ENCODE peak calls at places on chromosome 12, in ten cellular contexts. O is tibial artery, S is upper lobe of right lung, U is gastrocnemius medialis, F is lower lobe of right lung, C is fibroblast of lung, V is OCI-LY7, W is PC-3, J is hepatocyte, R is A549. I is an unnamed sample. For H3K4me1, the result is how much of the 10 kb centered on the place peaks cover.

GRCh38 chr12:95146767-95147166 is 70.5 kb downstream of the FGD6 start:
- DNase-seq in V (no peak), W (no peak), S (no peak), U (no peak), R (no peak), J (no peak), C (no peak), O (no peak), F (no peak), I (no peak)

GRCh38 chr12:124458220-124458991 is 109.0 kb downstream of the NCOR2 start:
- DNase-seq in U (no peak), R (no peak), C (no peak), O (no peak), S (no peak), F (no peak), W (no peak), J (no peak), V (no peak), I (peak)

GRCh38 chr12:124466200-124467128 is 100.9 kb downstream of the NCOR2 start:
- DNase-seq in R (no peak), F (peak), O (no peak), V (peak), S (no peak), W (no peak), J (no peak), C (no peak), U (no peak), I (peak)

GRCh38 chr12:47892819-47893218 is 12.0 kb downstream of the VDR start:
- DNase-seq in R (no peak), U (no peak), S (no peak), C (peak), O (no peak), J (no peak), W (no peak), V (no peak), F (no peak), I (no peak)

GRCh38 chr12:80778005-80778541 is 61.4 kb downstream of the MYF5 start:
- DNase-seq in F (no peak), W (peak), U (no peak), R (no peak), V (no peak), J (peak), O (peak), S (no peak), C (peak), I (peak)

GRCh38 chr12:106300761-106301160 is 1.8 kb upstream of the TCP11L2 start:
- DNase-seq in O (no peak), W (peak), J (peak), S (no peak), U (peak), V (no peak), F (no peak), C (no peak), R (no peak), I (no peak)

GRCh38 chr12:47391566-47391965 is 311.8 kb upstream of the AMIGO2 start:
- DNase-seq in J (no peak), W (no peak), S (no peak), U (no peak), F (no peak), R (no peak), V (no peak), C (no peak), O (no peak), I (peak)

GRCh38 chr12:131896080-131896810 is 1.8 kb downstream of the ULK1 start:
- DNase-seq in S (peak), F (peak), W (peak), U (peak), C (peak), V (peak), O (peak), J (peak), R (peak), I (peak)

GRCh38 chr12:26723379-26724308 is 109.3 kb downstream of the ITPR2 start:
- DNase-seq in R (no peak), W (peak), J (no peak), C (peak), O (peak), U (no peak), V (no peak), S (no peak), F (no peak), I (no peak)

GRCh38 chr12:27711957-27712356 is 1.3 kb downstream of the MRPS35 start:
- DNase-seq in C (no peak), U (no peak), J (no peak), W (no peak), F (no peak), S (no peak), V (no peak), R (no peak), O (no peak), I (no peak)

GRCh38 chr12:107448198-107448597 is 237.4 kb upstream of the PWP1 start:
- DNase-seq in O (no peak), F (no peak), J (no peak), R (no peak), V (peak), U (no peak), W (peak), S (no peak), C (no peak), I (peak)

GRCh38 chr12:72511906-72512305 is 239.7 kb downstream of the TRHDE start:
- DNase-seq in V (no peak), J (peak), F (no peak), O (no peak), W (peak), R (no peak), U (no peak), S (no peak), C (peak), I (no peak)

GRCh38 chr12:51345681-51346080 is 798 bp downstream of the CELA1 start:
- DNase-seq in C (no peak), S (no peak), F (no peak), W (peak), J (no peak), R (no peak), O (no peak), U (no peak), V (no peak), I (no peak)

GRCh38 chr12:53976172-53976822 is 1.5 kb upstream of the HOTAIR start:
- DNase-seq in J (no peak), V (no peak), S (no peak), F (no peak), R (no peak), C (no peak), W (no peak), U (no peak), O (no peak), I (no peak)

GRCh38 chr12:15405601-15406000 is 83.3 kb downstream of the PTPRO start:
- DNase-seq in J (no peak), O (no peak), V (no peak), U (no peak), F (no peak), R (no peak), W (no peak), C (no peak), S (no peak), I (no peak)

GRCh38 chr12:67893003-67893402 is 96.2 kb upstream of the IFNG-AS1 start:
- DNase-seq in U (peak), S (no peak), J (no peak), C (no peak), R (no peak), W (no peak), F (no peak), V (no peak), O (no peak), I (no peak)

GRCh38 chr12:132640936-132641335 is 22.4 kb downstream of the P2RX2 start:
- DNase-seq in R (no peak), O (no peak), J (no peak), F (no peak), S (no peak), W (no peak), U (no peak), V (no peak), C (no peak), I (no peak)

GRCh38 chr12:132569856-132570480 is 40.4 kb downstream of the LRCOL1 start:
- DNase-seq in U (no peak), R (no peak), S (no peak), F (no peak), W (no peak), C (no peak), V (no peak), J (no peak), O (no peak), I (no peak)

GRCh38 chr12:3078086-3078820 is 1.1 kb downstream of the TSPAN9 start:
- DNase-seq in R (peak), O (no peak), W (no peak), C (no peak), U (no peak), V (no peak), F (no peak), S (no peak), J (no peak), I (no peak)

GRCh38 chr12:19447386-19447785 is 8.1 kb downstream of the AEBP2 start:
- DNase-seq in R (no peak), C (no peak), J (no peak), W (no peak), O (no peak), S (no peak), U (no peak), V (no peak), F (no peak), I (no peak)

GRCh38 chr12:20120296-20120695 is 248.0 kb upstream of the PDE3A start:
- DNase-seq in W (peak), R (no peak), O (no peak), U (no peak), S (no peak), C (no peak), J (no peak), F (no peak), V (no peak), I (no peak)

GRCh38 chr12:90333939-90334338 is 621.0 kb downstream of the CCER1 start:
- DNase-seq in F (no peak), V (no peak), U (no peak), O (no peak), C (peak), W (peak), R (no peak), J (no peak), S (no peak), I (no peak)

GRCh38 chr12:63844391-63845341 is at the start of gene SRGAP1:
- DNase-seq in F (peak), R (no peak), S (peak), W (peak), V (no peak), C (peak), U (peak), O (peak), J (peak), I (peak)

GRCh38 chr12:43835656-43836454 is at the start of gene TMEM117:
- DNase-seq in S (peak), R (peak), J (peak), W (peak), O (peak), C (peak), U (peak), V (peak), F (peak), I (peak)

GRCh38 chr12:78096909-78097597 is 266.4 kb downstream of the NAV3 start:
- DNase-seq in J (peak), C (peak), V (no peak), S (no peak), F (no peak), U (no peak), O (no peak), R (no peak), W (no peak), I (no peak)

GRCh38 chr12:62736596-62736995 is 198.4 kb downstream of the PPM1H start:
- DNase-seq in R (no peak), F (no peak), O (no peak), U (no peak), W (peak), C (no peak), S (no peak), J (no peak), V (no peak), I (no peak)

GRCh38 chr12:111741235-111741812 is 25.4 kb upstream of the ALDH2 start:
- DNase-seq in V (no peak), S (no peak), C (no peak), R (no peak), J (peak), U (no peak), O (no peak), F (no peak), W (peak), I (no peak)

GRCh38 chr12:12294215-12295005 is 27.6 kb upstream of the LRP6 start:
- DNase-seq in R (no peak), C (peak), V (no peak), J (no peak), U (no peak), O (no peak), F (no peak), S (no peak), W (no peak), I (no peak)

GRCh38 chr12:113474635-113475436 is 3.2 kb upstream of the LHX5 start:
- DNase-seq in R (no peak), U (no peak), W (no peak), C (no peak), F (no peak), V (no peak), S (no peak), O (no peak), J (no peak), I (no peak)

GRCh38 chr12:84763112-84763511 is 149.5 kb downstream of the SLC6A15 start:
- DNase-seq in U (no peak), J (no peak), W (no peak), S (no peak), V (no peak), F (no peak), R (no peak), C (peak), O (no peak), I (no peak)

GRCh38 chr12:116556964-116557706 is 2.0 kb upstream of the MAP1LC3B2 start:
- DNase-seq in U (no peak), S (no peak), V (no peak), R (no peak), W (no peak), O (no peak), F (no peak), C (no peak), J (no peak), I (no peak)

GRCh38 chr12:124837958-124838803 is 25.5 kb downstream of the SCARB1 start:
- DNase-seq in F (no peak), O (peak), W (peak), C (peak), U (peak), V (no peak), J (peak), R (peak), S (no peak), I (peak)

GRCh38 chr12:103840881-103841689 is at the start of gene NT5DC3:
- DNase-seq in C (peak), W (peak), J (peak), U (peak), O (peak), V (peak), R (peak), F (peak), S (peak), I (peak)

GRCh38 chr12:46468159-46468558 is 95.6 kb upstream of the SLC38A2 start:
- DNase-seq in R (no peak), V (no peak), S (no peak), O (no peak), F (no peak), J (no peak), U (peak), W (peak), C (no peak), I (no peak)

GRCh38 chr12:10031771-10032175 is 1.3 kb downstream of the CLEC9A start:
- DNase-seq in J (no peak), R (no peak), S (no peak), V (no peak), O (no peak), C (peak), U (no peak), W (peak), F (no peak), I (no peak)

GRCh38 chr12:89566615-89567014 is 40.8 kb upstream of the POC1B start:
- DNase-seq in R (no peak), S (no peak), V (no peak), O (no peak), J (no peak), W (no peak), F (no peak), U (no peak), C (no peak), I (no peak)

GRCh38 chr12:118164798-118165486 is 29.0 kb downstream of the PEBP1 start:
- DNase-seq in R (peak), J (peak), C (peak), V (peak), O (no peak), F (no peak), S (no peak), W (peak), U (no peak), I (no peak)

GRCh38 chr12:6332459-6332858 is 9.4 kb downstream of the TNFRSF1A start:
- DNase-seq in U (no peak), C (peak), J (no peak), W (peak), V (no peak), F (no peak), S (no peak), R (peak), O (no peak), I (no peak)

GRCh38 chr12:131618303-131618658 is 92.6 kb upstream of the SFSWAP start:
- DNase-seq in R (no peak), U (no peak), O (no peak), F (no peak), V (no peak), S (no peak), J (peak), W (peak), C (no peak), I (no peak)

GRCh38 chr12:42129595-42130204 is 15.0 kb downstream of the GXYLT1 start:
- DNase-seq in C (peak), R (peak), U (no peak), V (peak), S (no peak), J (peak), W (peak), O (no peak), F (no peak), I (peak)

GRCh38 chr12:42130670-42131402 is 13.8 kb downstream of the GXYLT1 start:
- DNase-seq in O (peak), U (no peak), F (no peak), V (no peak), W (peak), S (no peak), R (no peak), C (peak), J (no peak), I (no peak)

GRCh38 chr12:42128888-42129287 is 15.8 kb downstream of the GXYLT1 start:
- DNase-seq in R (no peak), W (no peak), V (no peak), S (no peak), J (no peak), F (no peak), U (no peak), C (no peak), O (no peak), I (no peak)

GRCh38 chr12:42126963-42127362 is 17.7 kb downstream of the GXYLT1 start:
- DNase-seq in W (no peak), S (no peak), O (no peak), U (no peak), R (no peak), F (no peak), C (no peak), V (no peak), J (no peak), I (no peak)

DNA sequence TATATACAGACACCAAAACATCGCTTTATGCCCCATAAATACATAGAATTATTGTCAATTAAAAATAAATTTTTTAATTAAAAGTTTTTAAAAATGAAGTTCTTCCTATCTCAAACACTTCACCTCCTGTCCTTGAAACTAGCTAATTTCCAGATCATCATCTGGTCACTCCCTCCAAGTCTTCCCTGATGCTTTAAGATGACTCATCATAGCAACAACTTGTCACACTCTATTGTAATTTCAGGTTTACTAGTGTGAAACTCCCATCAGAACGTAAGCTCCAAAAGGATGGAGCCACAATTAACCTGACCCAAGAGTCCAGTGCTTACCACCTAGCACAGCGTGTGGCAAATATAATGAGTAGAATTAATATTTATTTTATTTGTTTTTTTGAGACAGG is 16.3 kb downstream of the GXYLT1 start:
- DNase-seq in O (no peak), S (no peak), J (no peak), R (no peak), U (no peak), W (peak), F (no peak), C (no peak), V (no peak), I (no peak)
- TF ChIP-seq CTCF in O (no peak), S (no peak), J (no peak), R (no peak), U (no peak), W (no peak), F (no peak), C (no peak), V (no peak), I (no peak)

DNA sequence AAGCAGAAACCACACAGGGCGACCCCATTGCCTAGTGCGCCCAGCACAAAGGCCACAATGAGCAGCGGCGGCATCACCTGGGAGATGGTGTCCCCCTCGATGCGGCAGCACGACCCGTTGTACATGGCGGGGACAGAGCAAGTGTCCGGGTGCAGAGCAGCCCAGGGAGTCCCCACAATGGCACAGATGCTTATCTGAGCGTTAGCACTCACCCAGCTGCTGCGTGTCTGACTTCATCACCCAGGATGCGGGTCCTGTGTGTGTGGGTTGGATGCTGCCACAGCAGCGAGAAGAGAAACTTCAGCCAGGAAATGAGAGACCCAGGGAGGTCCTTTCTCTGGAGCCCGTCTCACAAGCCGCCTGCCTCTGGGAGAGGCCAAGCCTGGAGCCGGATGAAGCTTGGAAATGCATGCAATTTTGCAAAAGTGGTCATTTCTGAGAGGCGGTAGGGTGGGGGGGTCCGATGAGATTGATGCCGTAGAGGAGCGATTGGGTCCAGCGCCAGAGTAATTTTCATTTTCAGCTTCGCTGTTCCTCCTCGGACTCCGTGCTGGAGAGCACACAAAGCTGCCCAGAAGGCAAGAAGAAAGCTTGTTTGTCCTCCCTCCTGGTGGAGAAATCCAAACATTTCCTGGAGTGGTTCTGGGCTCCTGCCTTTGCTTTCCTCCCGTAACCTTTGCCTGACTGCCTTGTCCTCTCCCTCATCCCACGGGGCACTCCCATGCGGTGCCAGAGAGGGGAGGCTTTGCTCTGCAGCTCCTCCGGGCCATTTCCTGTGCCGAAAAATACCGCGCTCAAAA is at the start of gene HCAR1:
- DNase-seq in W (peak), R (no peak), O (no peak), F (no peak), J (peak), V (no peak), S (no peak), U (no peak), C (peak), I (no peak)
- H3K4me3 ChIP-seq in W (peak), R (peak), O (peak), F (peak), J (no peak), V (no peak), S (peak), U (peak), C (peak), I (no peak)

GRCh38 chr12:8032242-8033152 is at the start of gene FOXJ2:
- DNase-seq in J (peak), U (peak), O (peak), C (peak), F (peak), R (peak), S (peak), V (peak), W (peak), I (peak)
- H3K4me1 ChIP-seq in J (under half), U (under half), O (half or more), C (under half), F (under half), R (under half), S (under half), V (under half), W (under half), I (under half)

GRCh38 chr12:65308001-65308400 is 29.5 kb downstream of the MSRB3 start:
- DNase-seq in U (no peak), J (no peak), W (peak), O (no peak), V (no peak), C (peak), S (no peak), R (no peak), F (no peak), I (no peak)

GRCh38 chr12:65308601-65309071 is 30.2 kb downstream of the MSRB3 start:
- DNase-seq in R (no peak), O (no peak), F (no peak), S (no peak), C (peak), W (peak), J (no peak), U (no peak), V (no peak), I (no peak)

GRCh38 chr12:65305346-65305950 is 27.0 kb downstream of the MSRB3 start:
- DNase-seq in V (no peak), C (peak), S (no peak), W (no peak), U (no peak), J (no peak), F (no peak), R (no peak), O (no peak), I (no peak)

GRCh38 chr12:65306229-65306602 is 27.7 kb downstream of the MSRB3 start:
- DNase-seq in C (no peak), R (no peak), F (no peak), S (no peak), V (no peak), U (no peak), J (no peak), O (no peak), W (peak), I (no peak)

GRCh38 chr12:65306603-65307501 is 28.4 kb downstream of the MSRB3 start:
- DNase-seq in V (peak), J (peak), W (peak), U (no peak), R (peak), F (peak), S (no peak), O (no peak), C (peak), I (peak)
- TF ChIP-seq CTCF in V (peak), J (peak), W (peak), U (peak), R (peak), F (peak), S (peak), O (no peak), C (peak), I (peak)

I was measured in mucosa of descending colon.